ENCODE peak calls at places on chromosomes 5 and 9, in five cellular contexts. One of them, this sample, is unnamed.
A peak's percentile ranks its signal among the peaks of the same experiment; 100 is the strongest.

GRCh38 chr9:124810513-124811355 is 33.8 kb downstream of the OLFML2A start:
- DNase-seq in SJSA1: peak; percentile 88
- DNase-seq in tibial nerve: no peak
- DNase-seq in colonic mucosa: no peak
- DNase-seq in CD8-positive, alpha-beta T cell: no peak
- DNase-seq in this sample: no peak

GRCh38 chr5:86917117-86917579 is 299.4 kb downstream of the COX7C start:
- DNase-seq in SJSA1: peak; percentile 28
- DNase-seq in tibial nerve: no peak
- DNase-seq in colonic mucosa: no peak
- DNase-seq in CD8-positive, alpha-beta T cell: no peak
- DNase-seq in this sample: no peak

GRCh38 chr9:1837453-1838084 is 177.6 kb upstream of the SMARCA2 start:
- DNase-seq in SJSA1: no peak
- DNase-seq in tibial nerve: peak; percentile 9
- DNase-seq in colonic mucosa: peak; percentile 26
- DNase-seq in CD8-positive, alpha-beta T cell: no peak
- DNase-seq in this sample: no peak

GRCh38 chr5:44603496-44604272 is 205.1 kb upstream of the MRPS30 start:
- DNase-seq in SJSA1: no peak
- DNase-seq in tibial nerve: no peak
- DNase-seq in colonic mucosa: no peak
- DNase-seq in CD8-positive, alpha-beta T cell: no peak
- DNase-seq in this sample: no peak

GRCh38 chr5:93607367-93608258 is 24.6 kb downstream of the NR2F1 start:
- DNase-seq in SJSA1: peak; percentile 73
- DNase-seq in tibial nerve: peak; percentile 55
- DNase-seq in colonic mucosa: no peak
- DNase-seq in CD8-positive, alpha-beta T cell: peak; percentile 33
- DNase-seq in this sample: no peak

GRCh38 chr9:4596165-4596922 is 65.8 kb upstream of the PLPP6 start:
- DNase-seq in SJSA1: no peak
- DNase-seq in tibial nerve: peak; percentile 19
- DNase-seq in colonic mucosa: no peak
- DNase-seq in CD8-positive, alpha-beta T cell: peak; percentile 45
- DNase-seq in this sample: peak; percentile 37

GRCh38 chr5:95759634-95760033 is 28.5 kb downstream of the RHOBTB3 start:
- DNase-seq in SJSA1: peak; percentile 92
- DNase-seq in tibial nerve: no peak
- DNase-seq in colonic mucosa: peak; percentile 32
- DNase-seq in CD8-positive, alpha-beta T cell: no peak
- DNase-seq in this sample: no peak

GRCh38 chr9:13109781-13110180 is 169.7 kb downstream of the MPDZ start:
- DNase-seq in SJSA1: no peak
- DNase-seq in tibial nerve: no peak
- DNase-seq in colonic mucosa: no peak
- DNase-seq in CD8-positive, alpha-beta T cell: no peak
- DNase-seq in this sample: no peak

GRCh38 chr9:5442400-5443011 is 4.8 kb upstream of the PLGRKT start:
- DNase-seq in SJSA1: peak; percentile 10
- DNase-seq in tibial nerve: no peak
- DNase-seq in colonic mucosa: peak; percentile 43
- DNase-seq in CD8-positive, alpha-beta T cell: peak; percentile 22
- DNase-seq in this sample: no peak

GRCh38 chr9:76456202-76456926 is 2.6 kb upstream of the GCNT1 start:
- DNase-seq in SJSA1: peak; percentile 78
- DNase-seq in tibial nerve: no peak
- DNase-seq in colonic mucosa: peak; percentile 90
- DNase-seq in CD8-positive, alpha-beta T cell: peak; percentile 17
- DNase-seq in this sample: no peak

GRCh38 chr9:111037744-111038335 is 430 bp downstream of the LPAR1 start:
- DNase-seq in SJSA1: peak; percentile 70
- DNase-seq in tibial nerve: no peak
- DNase-seq in colonic mucosa: peak; percentile 51
- DNase-seq in CD8-positive, alpha-beta T cell: no peak
- DNase-seq in this sample: no peak

GRCh38 chr9:124752967-124753366 is 18.1 kb downstream of the NR6A1 start:
- DNase-seq in SJSA1: peak; percentile 67
- DNase-seq in tibial nerve: no peak
- DNase-seq in colonic mucosa: no peak
- DNase-seq in CD8-positive, alpha-beta T cell: no peak
- DNase-seq in this sample: no peak

GRCh38 chr5:179731791-179732411 is 721 bp upstream of the MAML1 start:
- DNase-seq in SJSA1: no peak
- DNase-seq in tibial nerve: no peak
- DNase-seq in colonic mucosa: peak; percentile 32
- DNase-seq in CD8-positive, alpha-beta T cell: no peak
- DNase-seq in this sample: no peak

GRCh38 chr5:154278908-154279307 is 88.4 kb downstream of the GALNT10 start:
- DNase-seq in SJSA1: no peak
- DNase-seq in tibial nerve: no peak
- DNase-seq in colonic mucosa: no peak
- DNase-seq in CD8-positive, alpha-beta T cell: no peak
- DNase-seq in this sample: no peak

GRCh38 chr9:91803970-91804752 is 145.9 kb downstream of the ROR2 start:
- DNase-seq in SJSA1: no peak
- DNase-seq in tibial nerve: no peak
- DNase-seq in colonic mucosa: no peak
- DNase-seq in CD8-positive, alpha-beta T cell: no peak
- DNase-seq in this sample: no peak
- H3K4me1 ChIP-seq in SJSA1: peaks cover 13% of the 10 kb centered on the region
- H3K4me1 ChIP-seq in tibial nerve: no peaks in the 10 kb centered on the region
- H3K4me1 ChIP-seq in colonic mucosa: peaks cover 1% of the 10 kb centered on the region
- H3K4me1 ChIP-seq in CD8-positive, alpha-beta T cell: peaks cover 4% of the 10 kb centered on the region
- H3K4me1 ChIP-seq in this sample: peaks cover 2% of the 10 kb centered on the region

GRCh38 chr9:22976454-22976853 is 529.8 kb downstream of the DMRTA1 start:
- DNase-seq in SJSA1: no peak
- DNase-seq in tibial nerve: no peak
- DNase-seq in colonic mucosa: no peak
- DNase-seq in CD8-positive, alpha-beta T cell: no peak
- DNase-seq in this sample: no peak
- H3K27ac ChIP-seq in SJSA1: no peak overlapping the region
- H3K27ac ChIP-seq in tibial nerve: no peak overlapping the region
- H3K27ac ChIP-seq in colonic mucosa: no peak overlapping the region
- H3K27ac ChIP-seq in CD8-positive, alpha-beta T cell: no peak overlapping the region
- H3K27ac ChIP-seq in this sample: no peak overlapping the region

GRCh38 chr5:74631088-74631960 is 9.2 kb downstream of the ENC1 start:
- DNase-seq in SJSA1: peak; percentile 81
- DNase-seq in tibial nerve: no peak
- DNase-seq in colonic mucosa: no peak
- DNase-seq in CD8-positive, alpha-beta T cell: peak; percentile 17
- DNase-seq in this sample: no peak
- H3K4me3 ChIP-seq in SJSA1: no peak overlapping the region
- H3K4me3 ChIP-seq in tibial nerve: no peak overlapping the region
- H3K4me3 ChIP-seq in colonic mucosa: no peak overlapping the region
- H3K4me3 ChIP-seq in CD8-positive, alpha-beta T cell: no peak overlapping the region
- H3K4me3 ChIP-seq in this sample: no peak overlapping the region

DNA sequence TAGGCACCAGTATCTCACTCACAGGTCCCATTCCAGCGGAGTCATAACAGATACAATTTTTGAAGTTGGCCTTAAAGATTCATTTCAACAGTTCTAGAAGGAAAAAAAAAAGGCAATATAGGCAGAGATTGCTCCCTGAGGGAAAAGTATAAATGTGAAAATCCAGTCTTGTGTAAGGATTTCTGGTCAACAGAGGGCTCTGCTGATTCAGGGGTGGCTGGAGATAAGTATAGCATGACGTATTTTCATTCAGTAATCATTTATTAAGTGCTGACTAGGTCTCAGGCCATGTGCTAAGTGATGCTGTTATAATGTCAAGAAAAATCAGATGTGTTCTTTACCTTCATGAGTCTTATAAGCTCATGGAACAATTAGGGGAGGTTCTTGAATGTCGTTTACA is 377.3 kb upstream of the MEF2C start:
- DNase-seq in SJSA1: no peak
- DNase-seq in tibial nerve: no peak
- DNase-seq in colonic mucosa: no peak
- DNase-seq in CD8-positive, alpha-beta T cell: no peak
- DNase-seq in this sample: no peak
- H3K4me1 ChIP-seq in SJSA1: peaks cover 7% of the 10 kb centered on the region
- H3K4me1 ChIP-seq in tibial nerve: no peaks in the 10 kb centered on the region
- H3K4me1 ChIP-seq in colonic mucosa: no peaks in the 10 kb centered on the region
- H3K4me1 ChIP-seq in CD8-positive, alpha-beta T cell: no peaks in the 10 kb centered on the region
- H3K4me1 ChIP-seq in this sample: no peaks in the 10 kb centered on the region

GRCh38 chr5:6774673-6775327 is 61.6 kb downstream of the TENT4A start:
- DNase-seq in SJSA1: no peak
- DNase-seq in tibial nerve: no peak
- DNase-seq in colonic mucosa: no peak
- DNase-seq in CD8-positive, alpha-beta T cell: no peak
- DNase-seq in this sample: no peak

GRCh38 chr5:6770826-6771607 is 57.8 kb downstream of the TENT4A start:
- DNase-seq in SJSA1: no peak
- DNase-seq in tibial nerve: no peak
- DNase-seq in colonic mucosa: no peak
- DNase-seq in CD8-positive, alpha-beta T cell: no peak
- DNase-seq in this sample: no peak

GRCh38 chr5:6775595-6775994 is 62.4 kb downstream of the TENT4A start:
- DNase-seq in SJSA1: no peak
- DNase-seq in tibial nerve: no peak
- DNase-seq in colonic mucosa: no peak
- DNase-seq in CD8-positive, alpha-beta T cell: no peak
- DNase-seq in this sample: no peak

GRCh38 chr5:6773342-6774035 is 60.3 kb downstream of the TENT4A start:
- DNase-seq in SJSA1: no peak
- DNase-seq in tibial nerve: no peak
- DNase-seq in colonic mucosa: no peak
- DNase-seq in CD8-positive, alpha-beta T cell: no peak
- DNase-seq in this sample: no peak

DNA sequence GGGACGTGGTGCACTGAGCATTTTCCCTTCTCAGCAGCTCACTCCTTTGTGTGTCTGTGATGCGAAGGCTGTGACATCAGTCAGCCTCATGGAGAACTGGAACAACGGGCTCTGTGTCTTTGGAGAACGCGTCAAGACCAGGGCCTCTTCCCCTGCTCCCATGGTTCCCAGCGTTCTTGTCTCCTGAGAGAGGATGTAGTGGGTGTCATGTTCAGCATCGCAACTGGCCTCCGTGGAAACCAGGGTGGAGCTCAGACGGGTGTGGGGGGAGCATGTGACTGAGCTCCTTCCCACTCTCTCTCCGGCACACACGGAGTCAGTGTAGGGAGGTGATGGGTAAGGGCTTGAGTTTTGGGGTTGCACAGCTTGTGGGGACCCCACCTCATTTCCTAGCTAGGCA is 59.7 kb downstream of the TENT4A start:
- DNase-seq in SJSA1: no peak
- DNase-seq in tibial nerve: no peak
- DNase-seq in colonic mucosa: no peak
- DNase-seq in CD8-positive, alpha-beta T cell: no peak
- DNase-seq in this sample: no peak
- H3K27ac ChIP-seq in SJSA1: no peak overlapping the region
- H3K27ac ChIP-seq in tibial nerve: no peak overlapping the region
- H3K27ac ChIP-seq in colonic mucosa: no peak overlapping the region
- H3K27ac ChIP-seq in CD8-positive, alpha-beta T cell: no peak overlapping the region
- H3K27ac ChIP-seq in this sample: no peak overlapping the region

GRCh38 chr5:171401167-171401947 is 13.7 kb downstream of the NPM1 start:
- DNase-seq in SJSA1: no peak
- DNase-seq in tibial nerve: no peak
- DNase-seq in colonic mucosa: no peak
- DNase-seq in CD8-positive, alpha-beta T cell: no peak
- DNase-seq in this sample: no peak

GRCh38 chr5:171397190-171397589 is 9.5 kb downstream of the NPM1 start:
- DNase-seq in SJSA1: no peak
- DNase-seq in tibial nerve: no peak
- DNase-seq in colonic mucosa: no peak
- DNase-seq in CD8-positive, alpha-beta T cell: no peak
- DNase-seq in this sample: no peak

GRCh38 chr5:171397599-171397998 is 9.9 kb downstream of the NPM1 start:
- DNase-seq in SJSA1: no peak
- DNase-seq in tibial nerve: no peak
- DNase-seq in colonic mucosa: no peak
- DNase-seq in CD8-positive, alpha-beta T cell: no peak
- DNase-seq in this sample: no peak

GRCh38 chr5:171395042-171395441 is 7.4 kb downstream of the NPM1 start:
- DNase-seq in SJSA1: no peak
- DNase-seq in tibial nerve: no peak
- DNase-seq in colonic mucosa: no peak
- DNase-seq in CD8-positive, alpha-beta T cell: no peak
- DNase-seq in this sample: no peak

DNA sequence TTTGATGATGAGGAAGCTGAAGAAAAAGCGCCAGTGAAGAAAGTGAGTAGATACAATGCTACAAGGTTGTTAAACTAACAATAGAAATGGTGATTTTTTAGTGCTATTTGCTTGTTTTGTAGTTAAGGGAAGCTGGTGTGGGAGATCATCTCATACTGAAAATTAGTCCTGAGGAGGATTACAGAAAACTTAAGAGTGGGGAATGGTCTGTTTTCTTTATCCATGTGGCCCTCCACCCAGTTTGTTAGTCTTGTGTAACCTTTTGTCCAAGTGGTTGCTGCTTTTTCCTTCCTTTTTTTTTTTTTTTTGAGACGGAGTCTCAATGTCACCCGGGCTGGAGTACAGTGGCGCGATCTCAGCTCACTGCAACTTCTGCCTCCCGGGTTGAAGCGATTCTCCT is 12.5 kb downstream of the NPM1 start:
- DNase-seq in SJSA1: no peak
- DNase-seq in tibial nerve: no peak
- DNase-seq in colonic mucosa: no peak
- DNase-seq in CD8-positive, alpha-beta T cell: no peak
- DNase-seq in this sample: no peak
- H3K4me3 ChIP-seq in SJSA1: no peak overlapping the region
- H3K4me3 ChIP-seq in tibial nerve: no peak overlapping the region
- H3K4me3 ChIP-seq in colonic mucosa: no peak overlapping the region
- H3K4me3 ChIP-seq in CD8-positive, alpha-beta T cell: no peak overlapping the region
- H3K4me3 ChIP-seq in this sample: no peak overlapping the region

GRCh38 chr5:172411423-172412111 is 42.8 kb downstream of the SH3PXD2B start:
- DNase-seq in SJSA1: peak; percentile 48
- DNase-seq in tibial nerve: no peak
- DNase-seq in colonic mucosa: no peak
- DNase-seq in CD8-positive, alpha-beta T cell: no peak
- DNase-seq in this sample: no peak

GRCh38 chr5:172414618-172415599 is 39.4 kb downstream of the SH3PXD2B start:
- DNase-seq in SJSA1: no peak
- DNase-seq in tibial nerve: peak; percentile 71
- DNase-seq in colonic mucosa: no peak
- DNase-seq in CD8-positive, alpha-beta T cell: no peak
- DNase-seq in this sample: no peak

GRCh38 chr5:172412724-172413260 is 41.5 kb downstream of the SH3PXD2B start:
- DNase-seq in SJSA1: peak; percentile 96
- DNase-seq in tibial nerve: peak; percentile 94
- DNase-seq in colonic mucosa: peak; percentile 63
- DNase-seq in CD8-positive, alpha-beta T cell: no peak
- DNase-seq in this sample: no peak

GRCh38 chr5:172415615-172416275 is 38.6 kb downstream of the SH3PXD2B start:
- DNase-seq in SJSA1: no peak
- DNase-seq in tibial nerve: no peak
- DNase-seq in colonic mucosa: no peak
- DNase-seq in CD8-positive, alpha-beta T cell: no peak
- DNase-seq in this sample: no peak

DNA sequence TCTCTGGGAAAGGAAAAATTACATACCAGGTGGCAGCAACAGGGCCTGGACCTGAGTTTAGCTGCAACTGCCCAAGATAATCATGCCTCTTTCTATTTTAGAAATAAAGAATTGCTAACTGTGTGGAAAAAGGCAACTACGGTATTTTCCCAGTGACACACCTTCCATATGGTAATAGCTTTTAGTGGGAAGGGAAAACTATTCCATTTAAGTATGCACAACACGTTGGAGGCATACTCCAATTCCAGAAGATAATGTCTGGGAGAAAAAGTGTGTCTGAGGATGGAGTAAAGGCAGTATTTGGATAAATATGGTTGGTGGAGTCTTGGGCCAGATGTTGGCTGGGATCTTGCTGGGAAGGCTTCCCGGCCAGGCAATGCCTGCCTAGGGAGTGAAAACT is 40.7 kb downstream of the SH3PXD2B start:
- DNase-seq in SJSA1: no peak
- DNase-seq in tibial nerve: no peak
- DNase-seq in colonic mucosa: no peak
- DNase-seq in CD8-positive, alpha-beta T cell: no peak
- DNase-seq in this sample: no peak
- H3K4me1 ChIP-seq in SJSA1: peaks cover 53% of the 10 kb centered on the region
- H3K4me1 ChIP-seq in tibial nerve: no peaks in the 10 kb centered on the region
- H3K4me1 ChIP-seq in colonic mucosa: no peaks in the 10 kb centered on the region
- H3K4me1 ChIP-seq in CD8-positive, alpha-beta T cell: no peaks in the 10 kb centered on the region
- H3K4me1 ChIP-seq in this sample: no peaks in the 10 kb centered on the region